ENCODE peak calls at places on chromosome 2, in eight cellular contexts. U is GM13977, T is fibroblast of lung, B is mesothelial cell of epicardium, Y is fibroblast of pulmonary artery, D is A549, M is kidney, O is WTC11. S is an unnamed sample.

GRCh38 chr2:133130548-133131246 is 437.6 kb downstream of the NCKAP5 start:
- DNase-seq in U (no peak), B (no peak), Y (peak), M (no peak), D (peak), O (no peak), T (peak), S (no peak)

GRCh38 chr2:158414538-158414937 is 42.0 kb downstream of the CCDC148 start:
- DNase-seq in T (peak), B (no peak), U (no peak), D (no peak), Y (peak), M (no peak), O (no peak), S (no peak)

GRCh38 chr2:237500681-237501424 is 13.8 kb downstream of the MLPH start:
- DNase-seq in D (peak), T (peak), M (peak), Y (peak), U (no peak), B (no peak), O (no peak), S (no peak)

GRCh38 chr2:179861027-179861776 is at the start of gene ZNF385B:
- DNase-seq in O (peak), U (peak), M (peak), B (peak), D (no peak), T (peak), Y (peak), S (no peak)

GRCh38 chr2:2229898-2230817 is 100.9 kb downstream of the MYT1L start:
- DNase-seq in B (no peak), U (no peak), D (peak), Y (no peak), O (no peak), M (no peak), T (no peak), S (no peak)

GRCh38 chr2:142291964-142292363 is 161.1 kb upstream of the LRP1B start:
- DNase-seq in B (no peak), T (peak), D (no peak), U (no peak), O (no peak), Y (no peak), M (no peak), S (no peak)

GRCh38 chr2:69036926-69037325 is 23.9 kb downstream of the ANTXR1 start:
- DNase-seq in U (no peak), M (no peak), Y (no peak), O (no peak), B (no peak), D (no peak), T (peak), S (no peak)

GRCh38 chr2:46470114-46470628 is 9.2 kb upstream of the TMEM247 start:
- DNase-seq in T (no peak), U (no peak), M (no peak), O (no peak), Y (no peak), D (no peak), B (no peak), S (no peak)

GRCh38 chr2:20499387-20499786 is 52.5 kb downstream of the RHOB start:
- DNase-seq in D (no peak), M (no peak), U (no peak), O (no peak), T (no peak), B (no peak), Y (no peak), S (no peak)

GRCh38 chr2:218323526-218324472 is 31.5 kb upstream of the TMBIM1 start:
- DNase-seq in M (peak), B (peak), Y (peak), O (peak), D (peak), T (peak), U (peak), S (peak)

GRCh38 chr2:10278029-10278762 is 24.5 kb upstream of the HPCAL1 start:
- DNase-seq in M (peak), B (no peak), O (no peak), Y (peak), D (no peak), T (peak), U (no peak), S (no peak)

GRCh38 chr2:16869711-16870110 is 204.1 kb upstream of the CYRIA start:
- DNase-seq in D (no peak), O (no peak), T (no peak), Y (no peak), U (no peak), B (no peak), M (no peak), S (no peak)

GRCh38 chr2:210180494-210180893 is 9.3 kb upstream of the KANSL1L start:
- DNase-seq in M (no peak), U (no peak), B (no peak), O (no peak), Y (no peak), D (no peak), T (no peak), S (no peak)

GRCh38 chr2:3535794-3536681 is 16.7 kb upstream of the ADI1 start:
- DNase-seq in O (no peak), U (peak), T (peak), M (peak), Y (peak), B (peak), D (peak), S (peak)

GRCh38 chr2:10717630-10718029 is 3.8 kb upstream of the ATP6V1C2 start:
- DNase-seq in M (no peak), U (no peak), T (peak), Y (peak), D (no peak), B (no peak), O (no peak), S (no peak)

GRCh38 chr2:157190151-157190550 is 67.4 kb upstream of the GALNT5 start:
- DNase-seq in M (no peak), D (peak), U (no peak), O (no peak), Y (peak), B (no peak), T (peak), S (no peak)

GRCh38 chr2:218896501-218897393 is 16.1 kb downstream of the WNT10A start:
- DNase-seq in D (no peak), U (peak), M (peak), T (peak), B (peak), O (no peak), Y (no peak), S (no peak)

GRCh38 chr2:21772624-21773023 is 648.9 kb downstream of the TDRD15 start:
- DNase-seq in Y (peak), O (no peak), D (no peak), T (peak), U (no peak), B (no peak), M (no peak), S (no peak)

GRCh38 chr2:178419123-178419522 is 31.9 kb downstream of the PRKRA start:
- DNase-seq in T (no peak), U (peak), B (no peak), Y (peak), O (no peak), M (no peak), D (peak), S (no peak)

GRCh38 chr2:239054921-239055320 is 207.0 kb downstream of the TWIST2 start:
- DNase-seq in O (no peak), T (no peak), M (no peak), Y (no peak), U (no peak), B (no peak), D (no peak), S (no peak)

GRCh38 chr2:129903586-129904425 is 75.7 kb upstream of the RAB6C start:
- DNase-seq in U (no peak), M (no peak), T (no peak), Y (no peak), B (peak), O (peak), D (peak), S (no peak)

GRCh38 chr2:51781691-51782090 is 749.8 kb upstream of the NRXN1 start:
- DNase-seq in Y (no peak), U (no peak), B (no peak), D (no peak), T (peak), O (no peak), M (no peak), S (no peak)

GRCh38 chr2:20182241-20182931 is 42.5 kb downstream of the SDC1 start:
- DNase-seq in T (peak), O (no peak), M (peak), B (no peak), D (peak), U (no peak), Y (peak), S (no peak)

GRCh38 chr2:57806449-57806968 is 240.1 kb upstream of the VRK2 start:
- DNase-seq in B (no peak), U (no peak), D (no peak), T (no peak), O (no peak), Y (no peak), M (no peak), S (no peak)

GRCh38 chr2:57798346-57798745 is 248.3 kb upstream of the VRK2 start:
- DNase-seq in B (no peak), T (no peak), O (no peak), Y (no peak), D (no peak), M (no peak), U (no peak), S (no peak)

GRCh38 chr2:57796527-57796926 is 250.1 kb upstream of the VRK2 start:
- DNase-seq in D (no peak), U (no peak), T (no peak), B (no peak), Y (no peak), M (no peak), O (no peak), S (no peak)

GRCh38 chr2:57804971-57805370 is 241.6 kb upstream of the VRK2 start:
- DNase-seq in B (no peak), M (no peak), Y (no peak), D (no peak), O (no peak), T (no peak), U (no peak), S (no peak)

GRCh38 chr2:57802243-57802642 is 244.4 kb upstream of the VRK2 start:
- DNase-seq in Y (no peak), D (no peak), U (no peak), B (no peak), T (no peak), O (no peak), M (peak), S (no peak)
- TF ChIP-seq CTCF in Y (no peak), D (no peak), U (no peak), B (no peak), T (no peak), O (no peak), M (no peak), S (no peak)

GRCh38 chr2:18402888-18403287 is 157.6 kb downstream of the RDH14 start:
- DNase-seq in B (no peak), M (no peak), U (no peak), Y (no peak), D (no peak), O (no peak), T (no peak), S (no peak)

GRCh38 chr2:18404141-18404540 is 156.3 kb downstream of the RDH14 start:
- DNase-seq in U (no peak), D (no peak), T (no peak), B (no peak), M (no peak), O (no peak), Y (no peak), S (no peak)

GRCh38 chr2:18399601-18400000 is 160.9 kb downstream of the RDH14 start:
- DNase-seq in M (no peak), Y (no peak), B (no peak), T (peak), D (no peak), O (no peak), U (no peak), S (no peak)

GRCh38 chr2:18398833-18399232 is 161.6 kb downstream of the RDH14 start:
- DNase-seq in M (no peak), U (no peak), O (no peak), T (no peak), D (no peak), Y (peak), B (no peak), S (no peak)

DNA sequence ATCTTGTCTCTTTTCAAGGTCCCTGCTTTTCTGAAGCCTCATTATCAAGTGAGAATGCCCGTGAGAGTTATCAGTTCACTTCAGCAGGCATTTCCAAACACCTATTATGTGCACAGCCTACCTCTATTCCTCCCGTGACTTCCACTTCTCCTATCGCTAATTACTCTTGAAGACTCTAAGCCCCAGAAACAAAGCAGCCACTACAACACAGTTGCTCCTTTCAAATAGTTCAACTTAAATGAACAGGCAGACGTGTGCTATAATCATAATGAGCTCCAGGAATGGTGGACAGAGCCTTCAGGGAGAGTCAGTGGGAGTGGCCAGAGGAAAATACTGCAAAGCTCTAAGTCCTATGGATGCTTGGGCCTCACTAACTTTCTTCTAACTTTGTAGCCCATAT is 159.0 kb downstream of the RDH14 start:
- DNase-seq in T (no peak), M (no peak), Y (no peak), O (no peak), D (no peak), U (no peak), B (no peak), S (no peak)
- TF ChIP-seq CTCF in T (no peak), M (no peak), Y (no peak), O (no peak), D (no peak), U (no peak), B (no peak), S (no peak)

DNA sequence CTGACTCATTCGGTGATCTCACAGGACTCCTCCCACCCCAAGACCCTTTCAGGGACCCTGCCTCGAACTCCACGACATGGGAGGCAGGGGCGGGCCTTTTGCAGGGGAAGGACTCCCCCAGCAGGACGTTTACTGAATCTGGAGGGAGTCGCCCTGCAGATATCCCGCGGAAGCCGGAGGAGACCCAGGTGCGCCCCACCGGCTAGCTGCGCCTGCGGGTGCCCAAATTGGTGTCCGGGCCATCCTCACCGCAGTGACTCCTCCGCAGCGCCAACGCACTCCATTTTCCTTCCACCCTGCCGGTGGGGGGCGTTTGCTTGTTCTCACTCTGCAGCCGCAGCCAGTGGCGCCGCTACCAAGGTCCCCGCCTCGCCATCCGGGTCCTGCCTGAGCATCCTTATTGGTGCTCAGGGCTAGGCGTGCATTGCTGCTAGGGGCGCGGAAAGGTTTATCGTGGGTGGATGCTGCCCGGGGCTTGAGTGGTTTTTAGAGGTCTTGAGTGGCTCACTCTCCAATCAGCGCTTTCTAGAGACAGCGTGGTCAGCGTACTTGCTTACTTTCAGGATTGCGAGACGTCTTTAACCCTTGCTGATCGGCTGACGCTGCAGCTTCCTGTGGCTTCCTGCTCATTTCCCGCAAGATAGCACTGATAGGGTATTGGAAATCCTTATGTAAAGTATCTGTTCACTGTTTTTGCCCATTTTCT is 81.4 kb downstream of the BIN1 start:
- DNase-seq in D (peak), O (peak), T (peak), B (peak), Y (peak), U (peak), M (peak), S (no peak)
- TF ChIP-seq CTCF in D (peak), O (peak), T (peak), B (no peak), Y (peak), U (peak), M (no peak), S (no peak)

GRCh38 chr2:205556841-205557539 is 125.3 kb upstream of the NRP2 start:
- DNase-seq in U (no peak), Y (no peak), O (peak), T (no peak), B (no peak), M (no peak), D (no peak), S (no peak)
- TF ChIP-seq CTCF in U (no peak), Y (no peak), O (no peak), T (no peak), B (no peak), M (no peak), D (no peak), S (no peak)

GRCh38 chr2:63545023-63545422 is 43.3 kb downstream of the WDPCP start:
- DNase-seq in O (no peak), B (no peak), T (no peak), Y (no peak), D (no peak), U (no peak), M (no peak), S (no peak)
- TF ChIP-seq CTCF in O (no peak), B (no peak), T (no peak), Y (no peak), D (no peak), U (no peak), M (no peak), S (no peak)

GRCh38 chr2:1045109-1045508 is 94.5 kb downstream of the SNTG2 start:
- DNase-seq in U (no peak), D (no peak), Y (no peak), O (no peak), T (no peak), M (no peak), B (no peak), S (no peak)

GRCh38 chr2:1046067-1046466 is 95.4 kb downstream of the SNTG2 start:
- DNase-seq in M (no peak), B (no peak), D (no peak), U (no peak), O (no peak), Y (no peak), T (no peak), S (no peak)

GRCh38 chr2:1049691-1050090 is 99.0 kb downstream of the SNTG2 start:
- DNase-seq in D (no peak), B (no peak), U (no peak), Y (peak), T (peak), O (no peak), M (no peak), S (no peak)

GRCh38 chr2:1051075-1051474 is 100.4 kb downstream of the SNTG2 start:
- DNase-seq in D (peak), M (no peak), U (no peak), O (no peak), Y (peak), B (no peak), T (peak), S (no peak)

GRCh38 chr2:1047485-1047884 is 96.8 kb downstream of the SNTG2 start:
- DNase-seq in M (no peak), B (no peak), D (peak), O (no peak), T (peak), U (no peak), Y (peak), S (no peak)
- TF ChIP-seq CTCF in M (no peak), B (no peak), D (no peak), O (no peak), T (no peak), U (no peak), Y (no peak), S (no peak)